ENCODE peak calls at places on chromosome 18, in eight cellular contexts. L, P, R, T, Y, A, U and C are unnamed samples.

GRCh38 chr18:59994357-59994756 is 94.6 kb downstream of the PMAIP1 start:
- DNase-seq in P (no peak), R (no peak), Y (no peak), A (no peak), T (no peak), L (peak; percentile 53), U (no peak), C (no peak)

GRCh38 chr18:22676423-22676822 is 256.7 kb upstream of the RBBP8 start:
- DNase-seq in Y (no peak), P (no peak), A (no peak), T (no peak), U (no peak), R (no peak), L (no peak), C (no peak)

GRCh38 chr18:61898576-61899205 is 5.9 kb upstream of the RNF152 start:
- DNase-seq in P (no peak), T (no peak), A (no peak), L (no peak), U (no peak), Y (peak; percentile 15), R (no peak), C (no peak)

GRCh38 chr18:5669585-5669984 is 125.8 kb upstream of the EPB41L3 start:
- DNase-seq in R (no peak), T (no peak), Y (no peak), A (no peak), P (no peak), L (no peak), U (no peak), C (no peak)

GRCh38 chr18:48230459-48231113 is 178.6 kb downstream of the ZBTB7C start:
- DNase-seq in T (no peak), A (peak; percentile 56), Y (peak; percentile 65), R (no peak), P (no peak), L (peak; percentile 43), U (peak; percentile 66), C (no peak)

GRCh38 chr18:79786781-79787526 is 10.8 kb upstream of the KCNG2 start:
- DNase-seq in Y (no peak), A (no peak), R (no peak), T (no peak), L (no peak), U (no peak), P (no peak), C (no peak)

GRCh38 chr18:51643483-51643882 is 446.0 kb upstream of the MEX3C start:
- DNase-seq in L (no peak), T (no peak), R (no peak), P (no peak), A (no peak), Y (no peak), U (no peak), C (no peak)

GRCh38 chr18:48947583-48947982 is 3.2 kb downstream of the SMAD7 start:
- DNase-seq in A (no peak), Y (no peak), R (peak; percentile 58), T (no peak), L (no peak), U (peak; percentile 28), P (no peak), C (no peak)

GRCh38 chr18:59617468-59617932 is 79.7 kb downstream of the CCBE1 start:
- DNase-seq in L (no peak), U (no peak), A (no peak), T (no peak), P (no peak), R (no peak), Y (no peak), C (no peak)

GRCh38 chr18:5894215-5894612 is 1.1 kb downstream of the TMEM200C start:
- DNase-seq in Y (no peak), R (no peak), A (no peak), T (no peak), U (no peak), L (no peak), P (no peak), C (no peak)

GRCh38 chr18:3486514-3486913 is 36.5 kb downstream of the TGIF1 start:
- DNase-seq in R (no peak), U (no peak), P (no peak), Y (no peak), T (no peak), A (no peak), L (no peak), C (no peak)

GRCh38 chr18:58117685-58118403 is 73.8 kb downstream of the NEDD4L start:
- DNase-seq in P (no peak), A (peak; percentile 88), T (no peak), U (peak; percentile 31), Y (peak; percentile 67), L (no peak), R (peak; percentile 42), C (peak; percentile 26)

GRCh38 chr18:78071146-78071710 is 821.6 kb downstream of the GALR1 start:
- DNase-seq in R (no peak), Y (no peak), P (no peak), T (no peak), A (no peak), L (no peak), U (no peak), C (no peak)

GRCh38 chr18:73850782-73851181 is 296.9 kb downstream of the FBXO15 start:
- DNase-seq in T (no peak), U (no peak), P (no peak), R (no peak), L (no peak), Y (no peak), A (no peak), C (no peak)

GRCh38 chr18:40258298-40258697 is 1696.7 kb upstream of the PIK3C3 start:
- DNase-seq in U (no peak), Y (no peak), T (no peak), P (no peak), R (no peak), L (no peak), A (no peak), C (no peak)

GRCh38 chr18:3972291-3972985 is 482.7 kb downstream of the DLGAP1 start:
- DNase-seq in L (no peak), R (no peak), Y (no peak), T (no peak), A (no peak), U (no peak), P (no peak), C (no peak)

GRCh38 chr18:11501352-11501751 is 108.0 kb upstream of the SLC35G4 start:
- DNase-seq in Y (no peak), A (no peak), P (no peak), T (no peak), L (no peak), U (no peak), R (no peak), C (no peak)

GRCh38 chr18:9627642-9628041 is 13.3 kb upstream of the PPP4R1 start:
- DNase-seq in P (no peak), R (no peak), A (peak; percentile 68), T (no peak), Y (no peak), L (no peak), U (no peak), C (no peak)

GRCh38 chr18:59505311-59505710 is 146.2 kb upstream of the LMAN1 start:
- DNase-seq in P (no peak), L (no peak), Y (no peak), T (no peak), R (no peak), A (no peak), U (no peak), C (no peak)

GRCh38 chr18:62710417-62710816 is 4.9 kb upstream of the PHLPP1 start:
- DNase-seq in P (no peak), T (no peak), A (no peak), L (no peak), Y (no peak), U (no peak), R (no peak), C (no peak)

GRCh38 chr18:6795307-6795706 is 65.8 kb downstream of the ARHGAP28 start:
- DNase-seq in R (no peak), Y (no peak), L (no peak), T (no peak), P (no peak), A (no peak), U (no peak), C (no peak)

GRCh38 chr18:5475252-5475651 is 68.5 kb downstream of the EPB41L3 start:
- DNase-seq in L (no peak), P (no peak), A (no peak), T (no peak), R (no peak), Y (no peak), U (no peak), C (no peak)

GRCh38 chr18:69215151-69215550 is 185.5 kb upstream of the DOK6 start:
- DNase-seq in Y (no peak), T (no peak), P (no peak), U (no peak), A (no peak), L (no peak), R (no peak), C (no peak)

GRCh38 chr18:38579764-38580163 is 1014.2 kb upstream of the CELF4 start:
- DNase-seq in P (no peak), Y (no peak), L (no peak), U (no peak), T (no peak), R (no peak), A (no peak), C (no peak)

GRCh38 chr18:78295271-78295670 is 684.3 kb upstream of the SALL3 start:
- DNase-seq in R (no peak), P (no peak), L (no peak), U (no peak), Y (no peak), T (no peak), A (no peak), C (no peak)

GRCh38 chr18:48868468-48869466 is 82.0 kb downstream of the SMAD7 start:
- DNase-seq in Y (peak; percentile 23), R (no peak), T (no peak), U (no peak), L (peak; percentile 91), A (peak; percentile 37), P (no peak), C (no peak)